ENCODE peak calls at places on chromosomes 1 and 21, in five cellular contexts. One of them, this sample, is unnamed.

GRCh38 chr1:21284206-21285137 is 5.8 kb downstream of the ECE1 start:
- DNase-seq in nephron progenitor cell: no peak
- DNase-seq in RWPE2: no peak
- DNase-seq in activated T-cell treated with anti-CD3 and anti-CD28 coated beads for 1 hour: no peak
- DNase-seq in progenitor cell of endocrine pancreas: no peak
- DNase-seq in this sample: no peak

GRCh38 chr21:46116189-46116845 is 18.4 kb downstream of the COL6A2 start:
- DNase-seq in activated T-cell treated with anti-CD3 and anti-CD28 coated beads for 1 hour: no peak
- DNase-seq in nephron progenitor cell: peak
- DNase-seq in progenitor cell of endocrine pancreas: peak
- DNase-seq in RWPE2: no peak
- DNase-seq in this sample: no peak

GRCh38 chr1:27576846-27577245 is 27.1 kb downstream of the AHDC1 start:
- DNase-seq in activated T-cell treated with anti-CD3 and anti-CD28 coated beads for 1 hour: no peak
- DNase-seq in nephron progenitor cell: no peak
- DNase-seq in RWPE2: no peak
- DNase-seq in progenitor cell of endocrine pancreas: no peak
- DNase-seq in this sample: no peak

GRCh38 chr1:17168480-17168878 is 36.4 kb upstream of the PADI1 start:
- DNase-seq in progenitor cell of endocrine pancreas: no peak
- DNase-seq in activated T-cell treated with anti-CD3 and anti-CD28 coated beads for 1 hour: no peak
- DNase-seq in RWPE2: no peak
- DNase-seq in nephron progenitor cell: no peak
- DNase-seq in this sample: peak

GRCh38 chr1:47875831-47876586 is 121.2 kb downstream of the TRABD2B start:
- DNase-seq in RWPE2: no peak
- DNase-seq in progenitor cell of endocrine pancreas: no peak
- DNase-seq in activated T-cell treated with anti-CD3 and anti-CD28 coated beads for 1 hour: no peak
- DNase-seq in nephron progenitor cell: peak
- DNase-seq in this sample: no peak

GRCh38 chr1:205680073-205680851 is at the start of gene SLC45A3:
- DNase-seq in RWPE2: no peak
- DNase-seq in activated T-cell treated with anti-CD3 and anti-CD28 coated beads for 1 hour: peak
- DNase-seq in progenitor cell of endocrine pancreas: peak
- DNase-seq in nephron progenitor cell: peak
- DNase-seq in this sample: peak

GRCh38 chr1:179046808-179047636 is 21.3 kb downstream of the FAM20B start:
- DNase-seq in nephron progenitor cell: no peak
- DNase-seq in progenitor cell of endocrine pancreas: no peak
- DNase-seq in activated T-cell treated with anti-CD3 and anti-CD28 coated beads for 1 hour: no peak
- DNase-seq in RWPE2: no peak
- DNase-seq in this sample: peak

GRCh38 chr1:171754381-171754705 is 12.5 kb upstream of the VAMP4 start:
- DNase-seq in progenitor cell of endocrine pancreas: no peak
- DNase-seq in activated T-cell treated with anti-CD3 and anti-CD28 coated beads for 1 hour: no peak
- DNase-seq in RWPE2: no peak
- DNase-seq in nephron progenitor cell: no peak
- DNase-seq in this sample: peak

This sample was measured in AG20443.